ENCODE peak calls at places on chromosomes 3 and 15, in ten cellular contexts. X is Calu3; B is nephron progenitor cell; R is mesendoderm; E is left cardiac atrium; Q is myocyte; F is T follicular helper cell; A is activated CD8-positive, alpha-beta memory T cell treated with anti-CD3 and anti-CD28 coated beads for 48 hours; K is C1 segment of cervical spinal cord; O is NCI-H460. Z is an unnamed sample.

GRCh38 chr3:43144811-43145490 is 39.1 kb upstream of the POMGNT2 start:
- DNase-seq in X (no peak), B (no peak), R (peak), E (no peak), Q (peak), F (no peak), A (no peak), K (no peak), O (peak), Z (no peak)

GRCh38 chr3:33773627-33774026 is 24.8 kb upstream of the PDCD6IP start:
- DNase-seq in X (no peak), B (peak), R (peak), E (no peak), Q (no peak), F (no peak), A (no peak), K (no peak), O (no peak), Z (no peak)

GRCh38 chr15:85926834-85927233 is 132.1 kb upstream of the KLHL25 start:
- DNase-seq in X (no peak), B (no peak), R (no peak), E (no peak), Q (no peak), F (no peak), A (no peak), K (no peak), O (no peak), Z (no peak)

GRCh38 chr15:65323071-65323511 is 18.6 kb downstream of the RNU5B-1 start:
- DNase-seq in X (no peak), B (no peak), R (no peak), E (no peak), Q (peak), F (no peak), A (no peak), K (no peak), O (no peak), Z (no peak)

GRCh38 chr3:73073091-73073707 is 11.7 kb downstream of the EBLN2 start:
- DNase-seq in X (no peak), B (no peak), R (no peak), E (no peak), Q (no peak), F (no peak), A (no peak), K (no peak), O (no peak), Z (no peak)

GRCh38 chr3:9704343-9705322 is 1.0 kb downstream of the CPNE9 start:
- DNase-seq in X (peak), B (peak), R (peak), E (peak), Q (peak), F (no peak), A (no peak), K (no peak), O (no peak), Z (no peak)

GRCh38 chr3:43262194-43262593 is 24.1 kb upstream of the SNRK start:
- DNase-seq in X (no peak), B (no peak), R (no peak), E (no peak), Q (no peak), F (no peak), A (no peak), K (no peak), O (no peak), Z (no peak)

GRCh38 chr3:34842706-34843478 is 796.4 kb upstream of the ARPP21 start:
- DNase-seq in X (no peak), B (no peak), R (peak), E (no peak), Q (peak), F (no peak), A (no peak), K (no peak), O (no peak), Z (no peak)

GRCh38 chr3:42134867-42135464 is 43.8 kb downstream of the TRAK1 start:
- DNase-seq in X (no peak), B (no peak), R (no peak), E (no peak), Q (no peak), F (no peak), A (no peak), K (no peak), O (no peak), Z (no peak)

GRCh38 chr3:169350228-169350627 is 313.3 kb downstream of the MECOM start:
- DNase-seq in X (no peak), B (no peak), R (no peak), E (no peak), Q (no peak), F (no peak), A (no peak), K (no peak), O (no peak), Z (no peak)

GRCh38 chr3:11690863-11691833 is 47.4 kb upstream of the VGLL4 start:
- DNase-seq in X (no peak), B (no peak), R (peak), E (no peak), Q (no peak), F (no peak), A (no peak), K (no peak), O (no peak), Z (no peak)

Z was measured in effector CD4-positive, alpha-beta T cell.